ENCODE peak calls at places on chromosomes 3 and 15, in six cellular contexts. Q, I, E, M, U and P are unnamed samples.

GRCh38 chr3:72629191-72629611 is 219.0 kb downstream of the SHQ1 start:
- DNase-seq in Q (no peak), I (no peak), E (no peak), M (no peak), U (no peak), P (no peak)

GRCh38 chr3:154872089-154872488 is 208.0 kb upstream of the MME start:
- DNase-seq in Q (no peak), I (no peak), E (no peak), M (no peak), U (no peak), P (peak)

GRCh38 chr3:69370156-69370944 is 15.5 kb downstream of the FRMD4B start:
- DNase-seq in Q (peak), I (no peak), E (peak), M (no peak), U (no peak), P (no peak)

GRCh38 chr3:4976109-4976508 is 3.1 kb upstream of the BHLHE40 start:
- DNase-seq in Q (peak), I (no peak), E (no peak), M (no peak), U (peak), P (peak)

GRCh38 chr15:70559840-70560239 is 203.5 kb downstream of the UACA start:
- DNase-seq in Q (no peak), I (no peak), E (no peak), M (no peak), U (no peak), P (no peak)

GRCh38 chr15:71691700-71692417 is 118.5 kb upstream of the NR2E3 start:
- DNase-seq in Q (no peak), I (no peak), E (no peak), M (no peak), U (no peak), P (peak)

GRCh38 chr3:81013360-81013759 is 748.1 kb downstream of the GBE1 start:
- DNase-seq in Q (no peak), I (no peak), E (no peak), M (no peak), U (no peak), P (no peak)

GRCh38 chr3:197942956-197943556 is 6.9 kb upstream of the RPL35A start:
- DNase-seq in Q (no peak), I (no peak), E (no peak), M (no peak), U (no peak), P (peak)

GRCh38 chr3:12451481-12451880 is 32.8 kb upstream of the TSEN2 start:
- DNase-seq in Q (no peak), I (no peak), E (no peak), M (no peak), U (no peak), P (no peak)

GRCh38 chr15:51757463-51757862 is 6.1 kb downstream of the TMOD2 start:
- DNase-seq in Q (no peak), I (no peak), E (no peak), M (no peak), U (no peak), P (no peak)

GRCh38 chr3:142664819-142665218 is 59.0 kb upstream of the TRPC1 start:
- DNase-seq in Q (no peak), I (no peak), E (no peak), M (no peak), U (no peak), P (no peak)

GRCh38 chr3:111619833-111620232 is 24.7 kb upstream of the ZBED2 start:
- DNase-seq in Q (no peak), I (no peak), E (no peak), M (no peak), U (no peak), P (no peak)